ENCODE peak calls at places on chromosomes 5 and 9, in four cellular contexts. One of them, this sample, is unnamed.
A peak's percentile ranks its signal among the peaks of the same experiment; 100 is the strongest.

GRCh38 chr9:108972626-108973209 is 38.5 kb downstream of the ABITRAM start:
- DNase-seq in stomach: no peak
- DNase-seq in T-helper 17 cell: no peak
- DNase-seq in PC-9: no peak
- DNase-seq in this sample: no peak

GRCh38 chr9:98597372-98597771 is 111.4 kb downstream of the GABBR2 start:
- DNase-seq in stomach: no peak
- DNase-seq in T-helper 17 cell: no peak
- DNase-seq in PC-9: no peak
- DNase-seq in this sample: no peak

GRCh38 chr9:126222835-126223431 is 103.7 kb upstream of the MVB12B start:
- DNase-seq in stomach: no peak
- DNase-seq in T-helper 17 cell: no peak
- DNase-seq in PC-9: no peak
- DNase-seq in this sample: no peak

GRCh38 chr5:66329078-66329477 is 185.0 kb downstream of the SREK1 start:
- DNase-seq in stomach: no peak
- DNase-seq in T-helper 17 cell: no peak
- DNase-seq in PC-9: no peak
- DNase-seq in this sample: no peak

GRCh38 chr9:121217609-121218292 is 16.1 kb upstream of the RAB14 start:
- DNase-seq in stomach: no peak
- DNase-seq in T-helper 17 cell: no peak
- DNase-seq in PC-9: no peak
- DNase-seq in this sample: no peak

GRCh38 chr9:114250235-114250568 is 72.7 kb upstream of the ORM1 start:
- DNase-seq in stomach: peak; percentile 86
- DNase-seq in T-helper 17 cell: no peak
- DNase-seq in PC-9: no peak
- DNase-seq in this sample: no peak

GRCh38 chr5:57687641-57688040 is 205.0 kb upstream of the ACTBL2 start:
- DNase-seq in stomach: no peak
- DNase-seq in T-helper 17 cell: no peak
- DNase-seq in PC-9: no peak
- DNase-seq in this sample: no peak

GRCh38 chr5:115160975-115161475 is 8.7 kb downstream of the TRIM36 start:
- DNase-seq in stomach: no peak
- DNase-seq in T-helper 17 cell: no peak
- DNase-seq in PC-9: no peak
- DNase-seq in this sample: no peak

GRCh38 chr5:150632305-150633160 is 7.9 kb upstream of the SYNPO start:
- DNase-seq in stomach: no peak
- DNase-seq in T-helper 17 cell: no peak
- DNase-seq in PC-9: no peak
- DNase-seq in this sample: no peak

GRCh38 chr5:159657766-159658165 is 258.5 kb upstream of the ADRA1B start:
- DNase-seq in stomach: no peak
- DNase-seq in T-helper 17 cell: no peak
- DNase-seq in PC-9: no peak
- DNase-seq in this sample: no peak

GRCh38 chr9:89797970-89798369 is 193.2 kb downstream of the GADD45G start:
- DNase-seq in stomach: peak; percentile 33
- DNase-seq in T-helper 17 cell: no peak
- DNase-seq in PC-9: no peak
- DNase-seq in this sample: no peak

GRCh38 chr5:156850206-156850751 is at the start of gene PPP1R2B:
- DNase-seq in stomach: no peak
- DNase-seq in T-helper 17 cell: no peak
- DNase-seq in PC-9: no peak
- DNase-seq in this sample: no peak

GRCh38 chr5:151678146-151678545 is 8.6 kb downstream of the SPARC start:
- DNase-seq in stomach: no peak
- DNase-seq in T-helper 17 cell: no peak
- DNase-seq in PC-9: no peak
- DNase-seq in this sample: no peak

GRCh38 chr5:180866985-180867384 is 5.9 kb upstream of the ZFP62 start:
- DNase-seq in stomach: no peak
- DNase-seq in T-helper 17 cell: no peak
- DNase-seq in PC-9: no peak
- DNase-seq in this sample: no peak

GRCh38 chr9:124450241-124450924 is at the start of gene ADGRD2:
- DNase-seq in stomach: no peak
- DNase-seq in T-helper 17 cell: no peak
- DNase-seq in PC-9: no peak
- DNase-seq in this sample: no peak

GRCh38 chr5:113202904-113203716 is 226.5 kb downstream of the DCP2 start:
- DNase-seq in stomach: peak; percentile 67
- DNase-seq in T-helper 17 cell: no peak
- DNase-seq in PC-9: peak; percentile 77
- DNase-seq in this sample: no peak

GRCh38 chr5:171342362-171343111 is 33.5 kb downstream of the TLX3 start:
- DNase-seq in stomach: peak; percentile 40
- DNase-seq in T-helper 17 cell: no peak
- DNase-seq in PC-9: peak; percentile 39
- DNase-seq in this sample: peak; percentile 52

GRCh38 chr9:96417051-96417586 is 1.1 kb downstream of the ZNF367 start:
- DNase-seq in stomach: peak; percentile 91
- DNase-seq in T-helper 17 cell: peak; percentile 91
- DNase-seq in PC-9: peak; percentile 64
- DNase-seq in this sample: peak; percentile 93

GRCh38 chr5:172150514-172151425 is 37.3 kb downstream of the STK10 start:
- DNase-seq in stomach: peak; percentile 49
- DNase-seq in T-helper 17 cell: no peak
- DNase-seq in PC-9: no peak
- DNase-seq in this sample: no peak

GRCh38 chr5:152264656-152265055 is 140.4 kb downstream of the NMUR2 start:
- DNase-seq in stomach: no peak
- DNase-seq in T-helper 17 cell: no peak
- DNase-seq in PC-9: no peak
- DNase-seq in this sample: no peak

GRCh38 chr9:126606483-126606870 is 7.3 kb upstream of the LMX1B start:
- DNase-seq in stomach: no peak
- DNase-seq in T-helper 17 cell: no peak
- DNase-seq in PC-9: no peak
- DNase-seq in this sample: no peak

GRCh38 chr9:14531424-14532269 is 161.6 kb downstream of the ZDHHC21 start:
- DNase-seq in stomach: no peak
- DNase-seq in T-helper 17 cell: no peak
- DNase-seq in PC-9: no peak
- DNase-seq in this sample: no peak

GRCh38 chr9:114500583-114501292 is 4.5 kb downstream of the WHRN start:
- DNase-seq in stomach: no peak
- DNase-seq in T-helper 17 cell: no peak
- DNase-seq in PC-9: no peak
- DNase-seq in this sample: no peak

GRCh38 chr9:134412298-134412711 is 86.0 kb downstream of the RXRA start:
- DNase-seq in stomach: no peak
- DNase-seq in T-helper 17 cell: no peak
- DNase-seq in PC-9: peak; percentile 78
- DNase-seq in this sample: no peak

GRCh38 chr9:18720691-18721090 is 246.7 kb downstream of the ADAMTSL1 start:
- DNase-seq in stomach: no peak
- DNase-seq in T-helper 17 cell: no peak
- DNase-seq in PC-9: no peak
- DNase-seq in this sample: no peak

GRCh38 chr9:17807670-17808282 is 228.9 kb downstream of the SH3GL2 start:
- DNase-seq in stomach: peak; percentile 52
- DNase-seq in T-helper 17 cell: no peak
- DNase-seq in PC-9: no peak
- DNase-seq in this sample: no peak

GRCh38 chr9:112166176-112167140 is 8.6 kb downstream of the SUSD1 start:
- DNase-seq in stomach: no peak
- DNase-seq in T-helper 17 cell: no peak
- DNase-seq in PC-9: peak; percentile 83
- DNase-seq in this sample: no peak

GRCh38 chr9:134825025-134825424 is 55.6 kb upstream of the FCN2 start:
- DNase-seq in stomach: no peak
- DNase-seq in T-helper 17 cell: no peak
- DNase-seq in PC-9: no peak
- DNase-seq in this sample: no peak

GRCh38 chr5:150124596-150124995 is 31.0 kb downstream of the PDGFRB start:
- DNase-seq in stomach: no peak
- DNase-seq in T-helper 17 cell: no peak
- DNase-seq in PC-9: no peak
- DNase-seq in this sample: no peak

GRCh38 chr9:89743576-89744254 is 138.9 kb downstream of the GADD45G start:
- DNase-seq in stomach: no peak
- DNase-seq in T-helper 17 cell: no peak
- DNase-seq in PC-9: no peak
- DNase-seq in this sample: peak; percentile 91

GRCh38 chr9:69122391-69123141 is 51.5 kb upstream of the TJP2 start:
- DNase-seq in stomach: peak; percentile 47
- DNase-seq in T-helper 17 cell: no peak
- DNase-seq in PC-9: peak; percentile 88
- DNase-seq in this sample: no peak

GRCh38 chr5:87119588-87119987 is 148.1 kb upstream of the RASA1 start:
- DNase-seq in stomach: no peak
- DNase-seq in T-helper 17 cell: no peak
- DNase-seq in PC-9: no peak
- DNase-seq in this sample: no peak

GRCh38 chr5:157265714-157266285 is at the start of gene CYFIP2:
- DNase-seq in stomach: peak; percentile 76
- DNase-seq in T-helper 17 cell: peak; percentile 87
- DNase-seq in PC-9: no peak
- DNase-seq in this sample: peak; percentile 86

GRCh38 chr5:80763211-80763610 is 108.4 kb upstream of the DHFR start:
- DNase-seq in stomach: no peak
- DNase-seq in T-helper 17 cell: no peak
- DNase-seq in PC-9: no peak
- DNase-seq in this sample: no peak